ENCODE peak calls at places on chromosomes 3 and 15, in six cellular contexts. V is OCI-LY7, G is A549, E is sigmoid colon, X is heart left ventricle, A is H9. R is an unnamed sample.

GRCh38 chr15:68599560-68600071 is 20.8 kb downstream of the CORO2B start:
- DNase-seq in V (peak; percentile 55), G (no peak), E (no peak), X (no peak), A (peak; percentile 89), R (no peak)

GRCh38 chr15:26656080-26656479 is 116.8 kb downstream of the GABRB3 start:
- DNase-seq in V (no peak), X (no peak), G (no peak), E (no peak), A (no peak), R (no peak)

GRCh38 chr3:172735014-172735413 is 15.5 kb upstream of the ECT2 start:
- DNase-seq in V (no peak), G (no peak), A (no peak), E (no peak), X (no peak), R (no peak)

GRCh38 chr3:89278305-89278704 is 170.9 kb downstream of the EPHA3 start:
- DNase-seq in A (peak; percentile 65), X (no peak), E (no peak), G (no peak), V (no peak), R (no peak)

GRCh38 chr15:52392008-52392687 is 96.5 kb upstream of the MYO5C start:
- DNase-seq in G (no peak), V (no peak), A (peak; percentile 77), X (no peak), E (no peak), R (no peak)

GRCh38 chr3:125403789-125404188 is 28.7 kb upstream of the ZNF148 start:
- DNase-seq in G (no peak), A (no peak), V (no peak), X (no peak), E (no peak), R (no peak)

GRCh38 chr3:171672124-171672523 is 138.2 kb downstream of the PLD1 start:
- DNase-seq in E (no peak), A (no peak), X (no peak), G (no peak), V (no peak), R (no peak)

GRCh38 chr3:16350041-16350952 is 85.3 kb downstream of the OXNAD1 start:
- DNase-seq in V (no peak), X (no peak), G (no peak), A (no peak), E (no peak), R (no peak)

GRCh38 chr3:36892457-36893136 is 52.3 kb downstream of the TRANK1 start:
- DNase-seq in V (no peak), X (no peak), G (no peak), A (no peak), E (no peak), R (no peak)

GRCh38 chr3:13025090-13025489 is 48.1 kb downstream of the IQSEC1 start:
- DNase-seq in G (peak; percentile 50), V (no peak), X (peak; percentile 50), A (no peak), E (no peak), R (no peak)

GRCh38 chr3:59006791-59007517 is 42.9 kb downstream of the CFAP20DC start:
- DNase-seq in X (peak; percentile 11), G (no peak), E (no peak), A (no peak), V (no peak), R (no peak)

GRCh38 chr15:99733268-99734039 is at the start of gene LYSMD4:
- DNase-seq in E (peak; percentile 99), X (peak; percentile 99), A (peak; percentile 98), V (peak; percentile 97), G (peak; percentile 96), R (peak; percentile 97)

GRCh38 chr3:42019953-42020260 is 58.0 kb upstream of the ULK4 start:
- DNase-seq in E (no peak), A (no peak), G (no peak), X (no peak), V (no peak), R (no peak)

GRCh38 chr3:186609247-186609868 is 3.5 kb upstream of the AHSG start:
- DNase-seq in G (no peak), E (no peak), X (no peak), V (peak; percentile 41), A (no peak), R (peak; percentile 47)

GRCh38 chr3:46883252-46884185 is 6.0 kb downstream of the PTH1R start:
- DNase-seq in V (no peak), X (no peak), G (no peak), E (no peak), A (no peak), R (peak; percentile 11)

GRCh38 chr15:76161153-76162049 is 101.6 kb downstream of the TMEM266 start:
- DNase-seq in A (peak; percentile 14), V (no peak), E (no peak), G (no peak), X (no peak), R (no peak)

GRCh38 chr15:75843618-75844610 is 667 bp downstream of the UBE2Q2 start:
- DNase-seq in G (peak; percentile 79), E (peak; percentile 84), X (peak; percentile 64), A (peak; percentile 45), V (peak; percentile 64), R (peak; percentile 48)

GRCh38 chr15:39704684-39705083 is 78.0 kb downstream of the FSIP1 start:
- DNase-seq in G (no peak), X (no peak), A (no peak), V (no peak), E (no peak), R (no peak)

GRCh38 chr3:126449621-126450051 is 26.1 kb downstream of the ZXDC start:
- DNase-seq in E (peak; percentile 53), X (no peak), V (no peak), G (no peak), A (peak; percentile 23), R (no peak)

GRCh38 chr15:62306851-62307504 is 141.9 kb upstream of the C2CD4B start:
- DNase-seq in A (peak; percentile 83), G (peak; percentile 87), E (peak; percentile 79), X (peak; percentile 50), V (peak; percentile 52), R (peak; percentile 71)

GRCh38 chr3:150747909-150748568 is 14.9 kb downstream of the SIAH2 start:
- DNase-seq in E (no peak), G (no peak), X (no peak), V (no peak), A (no peak), R (no peak)

GRCh38 chr3:123626881-123627280 is 42.0 kb upstream of the HACD2 start:
- DNase-seq in V (no peak), G (no peak), X (no peak), E (no peak), A (no peak), R (no peak)

DNA sequence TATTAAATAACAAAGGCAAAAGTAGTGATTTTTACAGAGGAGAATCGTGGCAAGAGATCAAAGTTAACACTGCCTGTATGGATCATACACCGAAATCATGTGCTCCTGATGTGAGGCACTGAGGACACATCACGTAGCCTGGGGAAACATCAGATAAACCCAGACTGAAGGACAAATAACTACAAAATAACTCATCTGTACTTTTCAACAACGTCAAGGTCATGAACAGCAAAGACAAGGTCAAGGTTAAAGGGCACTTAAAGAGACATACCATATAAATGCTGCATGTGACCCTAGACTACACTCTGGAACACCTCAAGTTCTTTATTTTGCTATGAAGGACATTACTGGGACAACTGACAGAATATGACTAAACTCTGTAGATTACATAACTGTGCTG is 48.2 kb downstream of the CHSY1 start:
- DNase-seq in G (no peak), V (no peak), A (no peak), E (no peak), X (no peak), R (no peak)
- H3K4me1 ChIP-seq in G (peaks cover 44% of the 10 kb centered on the region), V (peaks cover 27% of the 10 kb centered on the region), A (peaks cover 9% of the 10 kb centered on the region), E (peaks cover 36% of the 10 kb centered on the region), X (peaks cover 80% of the 10 kb centered on the region), R (peaks cover 60% of the 10 kb centered on the region)

GRCh38 chr3:23385327-23385726 is 182.2 kb downstream of the UBE2E2 start:
- DNase-seq in G (no peak), V (peak; percentile 56), A (no peak), E (no peak), X (no peak), R (no peak)

GRCh38 chr3:23390446-23390845 is 187.3 kb downstream of the UBE2E2 start:
- DNase-seq in A (no peak), E (no peak), V (peak; percentile 88), G (no peak), X (no peak), R (no peak)

GRCh38 chr3:23389686-23390085 is 186.6 kb downstream of the UBE2E2 start:
- DNase-seq in G (no peak), E (no peak), A (no peak), X (no peak), V (peak; percentile 96), R (no peak)

GRCh38 chr3:23389089-23389488 is 186.0 kb downstream of the UBE2E2 start:
- DNase-seq in V (peak; percentile 83), G (no peak), E (no peak), X (no peak), A (peak; percentile 73), R (no peak)

DNA sequence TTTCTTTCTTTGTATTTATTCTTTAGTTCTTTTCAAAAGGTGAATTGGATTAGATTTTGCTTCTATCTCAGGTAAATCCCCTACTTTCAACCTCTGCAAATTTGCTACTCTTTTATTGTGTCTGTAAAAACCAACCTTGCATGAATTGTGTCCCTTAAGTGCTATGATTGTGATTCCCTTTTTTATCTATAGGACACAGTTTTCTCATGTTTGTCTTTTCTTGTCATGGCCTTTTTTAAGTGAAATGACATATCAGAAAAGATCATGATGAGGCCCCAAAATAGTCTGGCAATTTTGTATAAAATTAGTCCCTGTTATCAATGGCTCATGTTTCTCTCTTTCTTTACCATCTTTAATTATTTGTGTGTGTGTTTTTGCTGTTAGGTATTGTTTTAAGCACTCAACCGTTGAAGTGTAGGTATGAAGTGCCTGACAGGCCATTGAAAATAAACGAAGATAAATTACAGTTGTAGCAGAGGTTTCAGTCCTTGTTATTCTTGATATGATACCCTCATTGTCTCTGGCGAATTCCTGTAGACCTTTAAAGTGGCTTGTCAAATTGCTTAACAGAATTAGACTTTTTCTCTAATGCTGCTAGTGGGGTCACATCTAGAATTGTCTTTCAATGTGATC is 184.3 kb downstream of the UBE2E2 start:
- DNase-seq in X (no peak), G (no peak), E (no peak), V (peak; percentile 39), A (no peak), R (no peak)
- H3K4me1 ChIP-seq in X (peaks cover 27% of the 10 kb centered on the region), G (peaks cover 8% of the 10 kb centered on the region), E (peaks cover 5% of the 10 kb centered on the region), V (peaks cover 60% of the 10 kb centered on the region), A (peaks cover 4% of the 10 kb centered on the region), R (peaks cover 6% of the 10 kb centered on the region)

GRCh38 chr3:177190701-177191100 is 6.6 kb downstream of the TBL1XR1 start:
- DNase-seq in A (no peak), G (no peak), X (no peak), E (no peak), V (no peak), R (no peak)
- H3K4me1 ChIP-seq in A (peaks cover 3% of the 10 kb centered on the region), G (peaks cover 21% of the 10 kb centered on the region), X (peaks cover 53% of the 10 kb centered on the region), E (peaks cover 50% of the 10 kb centered on the region), V (peaks cover 49% of the 10 kb centered on the region), R (peaks cover 34% of the 10 kb centered on the region)

GRCh38 chr3:8658326-8659212 is 14.0 kb upstream of the SSUH2 start:
- DNase-seq in G (peak; percentile 27), V (peak; percentile 85), X (peak; percentile 95), E (no peak), A (no peak), R (peak; percentile 98)

GRCh38 chr3:8657804-8658311 is 13.3 kb upstream of the SSUH2 start:
- DNase-seq in G (no peak), X (no peak), A (no peak), V (no peak), E (no peak), R (no peak)

GRCh38 chr3:8660781-8661180 is 16.2 kb upstream of the SSUH2 start:
- DNase-seq in E (no peak), A (no peak), G (no peak), X (no peak), V (no peak), R (no peak)

GRCh38 chr3:8660271-8660731 is 15.7 kb upstream of the SSUH2 start:
- DNase-seq in A (no peak), G (no peak), X (no peak), V (no peak), E (no peak), R (no peak)

GRCh38 chr3:8659242-8659641 is 14.6 kb upstream of the SSUH2 start:
- DNase-seq in G (no peak), X (no peak), V (no peak), A (no peak), E (no peak), R (no peak)
- H3K4me1 ChIP-seq in G (peaks cover 29% of the 10 kb centered on the region), X (peaks cover 42% of the 10 kb centered on the region), V (peaks cover 39% of the 10 kb centered on the region), A (peaks cover 3% of the 10 kb centered on the region), E (peaks cover 20% of the 10 kb centered on the region), R (peaks cover 34% of the 10 kb centered on the region)

R was measured in MM.1S.